ENCODE peak calls at places on chromosomes 6 and 20, in nine cellular contexts. One of them, this sample, is unnamed.
A peak's percentile ranks its signal among the peaks of the same experiment; 100 is the strongest.

GRCh38 chr6:2969549-2969948 is 1.8 kb downstream of the SERPINB6 start:
- DNase-seq in PC-3: no peak
- DNase-seq in heart right ventricle: no peak
- DNase-seq in esophagus squamous epithelium: no peak
- DNase-seq in colonic mucosa: no peak
- DNase-seq in MM.1S: no peak
- DNase-seq in tibial nerve: no peak
- DNase-seq in CD8-positive, alpha-beta T cell: no peak
- DNase-seq in foreskin fibroblast: no peak
- DNase-seq in this sample: no peak

GRCh38 chr20:53100476-53100911 is 128.3 kb downstream of the TSHZ2 start:
- DNase-seq in CD8-positive, alpha-beta T cell: no peak
- DNase-seq in MM.1S: no peak
- DNase-seq in esophagus squamous epithelium: no peak
- DNase-seq in colonic mucosa: no peak
- DNase-seq in heart right ventricle: no peak
- DNase-seq in foreskin fibroblast: no peak
- DNase-seq in PC-3: no peak
- DNase-seq in tibial nerve: peak; percentile 22
- DNase-seq in this sample: no peak

GRCh38 chr6:162251257-162251656 is 476.3 kb downstream of the PRKN start:
- DNase-seq in esophagus squamous epithelium: no peak
- DNase-seq in colonic mucosa: no peak
- DNase-seq in PC-3: no peak
- DNase-seq in foreskin fibroblast: no peak
- DNase-seq in MM.1S: no peak
- DNase-seq in heart right ventricle: no peak
- DNase-seq in tibial nerve: no peak
- DNase-seq in CD8-positive, alpha-beta T cell: no peak
- DNase-seq in this sample: no peak

GRCh38 chr20:9160760-9161159 is 91.9 kb downstream of the PLCB4 start:
- DNase-seq in PC-3: no peak
- DNase-seq in MM.1S: no peak
- DNase-seq in tibial nerve: no peak
- DNase-seq in esophagus squamous epithelium: no peak
- DNase-seq in CD8-positive, alpha-beta T cell: no peak
- DNase-seq in heart right ventricle: no peak
- DNase-seq in colonic mucosa: no peak
- DNase-seq in foreskin fibroblast: peak; percentile 30
- DNase-seq in this sample: no peak

GRCh38 chr6:155026366-155027045 is 31.4 kb downstream of the TIAM2 start:
- DNase-seq in colonic mucosa: no peak
- DNase-seq in tibial nerve: no peak
- DNase-seq in heart right ventricle: peak; percentile 16
- DNase-seq in foreskin fibroblast: peak; percentile 95
- DNase-seq in esophagus squamous epithelium: no peak
- DNase-seq in CD8-positive, alpha-beta T cell: no peak
- DNase-seq in PC-3: peak; percentile 92
- DNase-seq in MM.1S: no peak
- DNase-seq in this sample: no peak

GRCh38 chr6:132115714-132116366 is 164.7 kb upstream of the CCN2 start:
- DNase-seq in esophagus squamous epithelium: no peak
- DNase-seq in CD8-positive, alpha-beta T cell: no peak
- DNase-seq in colonic mucosa: no peak
- DNase-seq in tibial nerve: no peak
- DNase-seq in foreskin fibroblast: no peak
- DNase-seq in MM.1S: peak; percentile 25
- DNase-seq in heart right ventricle: no peak
- DNase-seq in PC-3: peak; percentile 36
- DNase-seq in this sample: no peak

GRCh38 chr6:131782764-131783163 is 25.1 kb upstream of the ENPP1 start:
- DNase-seq in colonic mucosa: peak; percentile 29
- DNase-seq in heart right ventricle: no peak
- DNase-seq in CD8-positive, alpha-beta T cell: no peak
- DNase-seq in MM.1S: peak; percentile 14
- DNase-seq in tibial nerve: no peak
- DNase-seq in esophagus squamous epithelium: no peak
- DNase-seq in PC-3: peak; percentile 31
- DNase-seq in foreskin fibroblast: no peak
- DNase-seq in this sample: no peak

GRCh38 chr20:38799248-38799647 is 6.2 kb upstream of the PPP1R16B start:
- DNase-seq in heart right ventricle: no peak
- DNase-seq in foreskin fibroblast: no peak
- DNase-seq in PC-3: no peak
- DNase-seq in tibial nerve: no peak
- DNase-seq in colonic mucosa: no peak
- DNase-seq in CD8-positive, alpha-beta T cell: no peak
- DNase-seq in MM.1S: no peak
- DNase-seq in esophagus squamous epithelium: no peak
- DNase-seq in this sample: no peak

GRCh38 chr6:2667617-2668016 is 83.1 kb downstream of the MYLK4 start:
- DNase-seq in heart right ventricle: no peak
- DNase-seq in CD8-positive, alpha-beta T cell: no peak
- DNase-seq in PC-3: no peak
- DNase-seq in colonic mucosa: no peak
- DNase-seq in MM.1S: no peak
- DNase-seq in esophagus squamous epithelium: no peak
- DNase-seq in tibial nerve: no peak
- DNase-seq in foreskin fibroblast: no peak
- DNase-seq in this sample: no peak

GRCh38 chr6:90080876-90081464 is 186.7 kb downstream of the GJA10 start:
- DNase-seq in CD8-positive, alpha-beta T cell: peak; percentile 40
- DNase-seq in esophagus squamous epithelium: no peak
- DNase-seq in colonic mucosa: no peak
- DNase-seq in PC-3: no peak
- DNase-seq in foreskin fibroblast: no peak
- DNase-seq in MM.1S: no peak
- DNase-seq in heart right ventricle: no peak
- DNase-seq in tibial nerve: no peak
- DNase-seq in this sample: peak; percentile 64

GRCh38 chr6:87944541-87944954 is 103.1 kb upstream of the SPACA1 start:
- DNase-seq in MM.1S: no peak
- DNase-seq in CD8-positive, alpha-beta T cell: no peak
- DNase-seq in heart right ventricle: peak; percentile 71
- DNase-seq in foreskin fibroblast: peak; percentile 28
- DNase-seq in esophagus squamous epithelium: no peak
- DNase-seq in tibial nerve: peak; percentile 38
- DNase-seq in PC-3: peak; percentile 60
- DNase-seq in colonic mucosa: no peak
- DNase-seq in this sample: peak; percentile 39

GRCh38 chr20:38275815-38276550 is 15.4 kb upstream of the KIAA1755 start:
- DNase-seq in foreskin fibroblast: peak; percentile 78
- DNase-seq in CD8-positive, alpha-beta T cell: no peak
- DNase-seq in colonic mucosa: no peak
- DNase-seq in PC-3: peak; percentile 92
- DNase-seq in tibial nerve: no peak
- DNase-seq in heart right ventricle: no peak
- DNase-seq in esophagus squamous epithelium: no peak
- DNase-seq in MM.1S: no peak
- DNase-seq in this sample: no peak

GRCh38 chr20:44186674-44187053 is 324 bp downstream of the JPH2 start:
- DNase-seq in foreskin fibroblast: no peak
- DNase-seq in tibial nerve: no peak
- DNase-seq in PC-3: no peak
- DNase-seq in MM.1S: no peak
- DNase-seq in colonic mucosa: peak; percentile 52
- DNase-seq in heart right ventricle: no peak
- DNase-seq in CD8-positive, alpha-beta T cell: no peak
- DNase-seq in esophagus squamous epithelium: no peak
- DNase-seq in this sample: no peak

GRCh38 chr6:8240316-8240715 is 138.0 kb upstream of the EEF1E1 start:
- DNase-seq in MM.1S: no peak
- DNase-seq in esophagus squamous epithelium: no peak
- DNase-seq in CD8-positive, alpha-beta T cell: no peak
- DNase-seq in tibial nerve: no peak
- DNase-seq in colonic mucosa: no peak
- DNase-seq in heart right ventricle: no peak
- DNase-seq in PC-3: no peak
- DNase-seq in foreskin fibroblast: no peak
- DNase-seq in this sample: no peak

GRCh38 chr6:11854418-11855165 is 76.0 kb upstream of the ADTRP start:
- DNase-seq in colonic mucosa: no peak
- DNase-seq in MM.1S: no peak
- DNase-seq in foreskin fibroblast: peak; percentile 70
- DNase-seq in CD8-positive, alpha-beta T cell: no peak
- DNase-seq in PC-3: peak; percentile 66
- DNase-seq in esophagus squamous epithelium: no peak
- DNase-seq in tibial nerve: no peak
- DNase-seq in heart right ventricle: no peak
- DNase-seq in this sample: peak; percentile 69

GRCh38 chr20:61317966-61318520 is 66.0 kb downstream of the CDH4 start:
- DNase-seq in MM.1S: no peak
- DNase-seq in foreskin fibroblast: peak; percentile 17
- DNase-seq in esophagus squamous epithelium: no peak
- DNase-seq in PC-3: no peak
- DNase-seq in CD8-positive, alpha-beta T cell: no peak
- DNase-seq in tibial nerve: no peak
- DNase-seq in heart right ventricle: no peak
- DNase-seq in colonic mucosa: no peak
- DNase-seq in this sample: no peak

DNA sequence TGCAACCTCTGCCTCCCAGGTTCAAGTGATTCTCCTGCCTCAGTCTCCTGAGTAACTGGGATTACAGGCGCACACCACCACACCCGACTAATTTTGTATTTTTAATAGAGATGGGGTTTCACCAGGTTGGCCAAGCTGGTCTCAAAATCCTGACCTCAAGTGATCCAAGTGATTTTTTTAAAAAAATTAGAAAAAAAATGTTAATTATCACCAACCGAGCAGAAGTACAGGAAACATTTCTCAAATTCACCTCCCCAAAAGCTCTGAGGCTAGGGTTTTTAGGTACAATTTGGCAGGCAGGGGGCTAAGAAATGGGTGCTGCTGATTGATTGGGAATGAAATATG is 14.9 kb upstream of the SLC22A16 start:
- DNase-seq in esophagus squamous epithelium: no peak
- DNase-seq in colonic mucosa: no peak
- DNase-seq in heart right ventricle: no peak
- DNase-seq in MM.1S: no peak
- DNase-seq in tibial nerve: no peak
- DNase-seq in CD8-positive, alpha-beta T cell: no peak
- DNase-seq in PC-3: no peak
- DNase-seq in foreskin fibroblast: no peak
- DNase-seq in this sample: no peak
- H3K4me3 ChIP-seq in esophagus squamous epithelium: no peak overlapping the region
- H3K4me3 ChIP-seq in colonic mucosa: no peak overlapping the region
- H3K4me3 ChIP-seq in heart right ventricle: no peak overlapping the region
- H3K4me3 ChIP-seq in MM.1S: no peak overlapping the region
- H3K4me3 ChIP-seq in tibial nerve: no peak overlapping the region
- H3K4me3 ChIP-seq in CD8-positive, alpha-beta T cell: no peak overlapping the region
- H3K4me3 ChIP-seq in PC-3: peak overlapping the region; percentile 39
- H3K4me3 ChIP-seq in foreskin fibroblast: no peak overlapping the region
- H3K4me3 ChIP-seq in this sample: no peak overlapping the region

DNA sequence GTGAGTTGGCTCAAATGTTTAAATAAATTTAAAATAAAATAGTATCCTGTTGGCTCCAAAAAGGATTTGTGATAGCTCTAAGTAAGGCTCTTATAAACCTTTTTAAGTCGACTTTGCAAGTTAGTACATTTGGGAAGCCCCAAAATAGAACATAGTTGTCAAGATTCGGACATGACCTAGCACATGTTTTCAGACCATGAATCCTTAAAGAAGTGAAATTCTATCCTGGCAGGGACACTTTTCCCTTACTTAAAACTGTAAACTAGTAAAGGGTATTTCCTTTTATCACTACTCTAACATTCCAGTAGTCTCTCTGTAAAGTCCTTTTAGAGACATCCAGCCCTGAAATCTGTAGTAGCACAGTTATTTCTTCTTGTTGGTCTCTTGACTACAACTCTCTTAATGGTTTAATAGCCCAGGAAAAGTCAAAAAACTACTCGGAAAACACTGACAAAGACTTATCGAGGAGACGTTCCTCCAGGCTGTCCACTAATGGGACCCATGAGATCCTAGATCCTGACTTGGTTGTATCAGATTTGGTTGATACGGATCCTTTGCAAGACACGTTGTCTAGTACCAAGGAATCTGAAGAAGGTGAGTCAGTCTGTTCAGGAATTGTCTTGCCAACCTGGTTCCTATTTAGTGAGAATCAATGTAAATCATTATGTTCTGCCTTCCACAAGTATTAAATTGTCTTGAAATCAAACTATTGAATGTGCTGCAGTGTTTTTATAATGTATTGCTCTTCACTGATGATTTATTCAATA is 83.6 kb downstream of the SCAND1 start:
- DNase-seq in heart right ventricle: no peak
- DNase-seq in foreskin fibroblast: no peak
- DNase-seq in colonic mucosa: no peak
- DNase-seq in esophagus squamous epithelium: no peak
- DNase-seq in PC-3: no peak
- DNase-seq in tibial nerve: no peak
- DNase-seq in CD8-positive, alpha-beta T cell: no peak
- DNase-seq in MM.1S: no peak
- DNase-seq in this sample: no peak
- H3K4me3 ChIP-seq in heart right ventricle: no peak overlapping the region
- H3K4me3 ChIP-seq in foreskin fibroblast: no peak overlapping the region
- H3K4me3 ChIP-seq in colonic mucosa: no peak overlapping the region
- H3K4me3 ChIP-seq in esophagus squamous epithelium: no peak overlapping the region
- H3K4me3 ChIP-seq in PC-3: no peak overlapping the region
- H3K4me3 ChIP-seq in tibial nerve: no peak overlapping the region
- H3K4me3 ChIP-seq in CD8-positive, alpha-beta T cell: no peak overlapping the region
- H3K4me3 ChIP-seq in MM.1S: no peak overlapping the region
- H3K4me3 ChIP-seq in this sample: no peak overlapping the region

GRCh38 chr6:129679250-129679649 is 30.7 kb downstream of the ARHGAP18 start:
- DNase-seq in colonic mucosa: no peak
- DNase-seq in esophagus squamous epithelium: no peak
- DNase-seq in foreskin fibroblast: peak; percentile 44
- DNase-seq in PC-3: peak; percentile 3
- DNase-seq in MM.1S: no peak
- DNase-seq in CD8-positive, alpha-beta T cell: no peak
- DNase-seq in tibial nerve: no peak
- DNase-seq in heart right ventricle: no peak
- DNase-seq in this sample: no peak
- H3K4me3 ChIP-seq in colonic mucosa: no peak overlapping the region
- H3K4me3 ChIP-seq in esophagus squamous epithelium: no peak overlapping the region
- H3K4me3 ChIP-seq in foreskin fibroblast: no peak overlapping the region
- H3K4me3 ChIP-seq in PC-3: no peak overlapping the region
- H3K4me3 ChIP-seq in MM.1S: no peak overlapping the region
- H3K4me3 ChIP-seq in CD8-positive, alpha-beta T cell: no peak overlapping the region
- H3K4me3 ChIP-seq in tibial nerve: no peak overlapping the region
- H3K4me3 ChIP-seq in heart right ventricle: no peak overlapping the region
- H3K4me3 ChIP-seq in this sample: no peak overlapping the region

DNA sequence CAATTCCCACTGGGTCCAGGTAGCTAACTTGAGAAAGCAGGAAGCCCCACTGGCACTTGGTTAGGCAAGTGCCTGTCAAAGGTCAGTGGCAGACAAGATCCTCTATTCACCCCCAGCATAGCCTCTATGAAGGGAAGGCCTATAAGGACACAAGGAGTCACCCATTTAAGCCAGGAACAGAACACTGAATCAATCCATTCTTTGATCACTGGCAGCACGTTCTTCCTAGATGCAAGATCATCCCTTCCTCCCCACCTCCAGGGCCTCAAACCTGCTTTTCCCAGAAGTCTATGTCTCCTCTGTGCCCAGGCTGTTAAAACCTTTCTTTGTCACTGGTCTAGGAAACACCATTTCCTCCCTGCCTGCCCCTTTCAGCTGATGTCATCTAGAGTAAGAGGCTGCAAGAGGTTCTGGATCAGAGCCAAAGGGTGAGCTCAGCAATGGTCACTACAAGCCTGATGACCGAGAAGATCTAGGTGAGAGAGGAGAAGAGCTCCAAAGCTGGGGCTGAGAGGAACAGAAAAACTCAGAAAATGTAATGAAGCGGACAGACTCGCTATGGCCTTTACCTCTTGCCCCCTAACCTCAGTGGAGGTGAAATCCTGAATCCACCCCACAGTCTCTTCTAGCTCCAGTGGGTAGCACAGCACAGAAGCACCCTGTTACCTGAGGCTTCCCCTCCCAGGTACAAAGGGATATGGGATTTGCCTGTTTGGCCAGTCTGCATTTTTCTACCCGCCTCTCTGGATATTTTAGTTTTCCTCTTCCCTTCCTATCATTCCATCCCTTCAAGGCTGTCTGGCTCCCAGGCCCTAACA is 1.8 kb downstream of the GTPBP2 start:
- DNase-seq in MM.1S: peak; percentile 46
- DNase-seq in esophagus squamous epithelium: no peak
- DNase-seq in colonic mucosa: peak; percentile 81
- DNase-seq in heart right ventricle: no peak
- DNase-seq in CD8-positive, alpha-beta T cell: no peak
- DNase-seq in foreskin fibroblast: peak; percentile 96
- DNase-seq in PC-3: peak; percentile 97
- DNase-seq in tibial nerve: peak; percentile 85
- DNase-seq in this sample: peak; percentile 61
- H3K4me3 ChIP-seq in MM.1S: no peak overlapping the region
- H3K4me3 ChIP-seq in esophagus squamous epithelium: no peak overlapping the region
- H3K4me3 ChIP-seq in colonic mucosa: no peak overlapping the region
- H3K4me3 ChIP-seq in heart right ventricle: peak overlapping the region; percentile 96
- H3K4me3 ChIP-seq in CD8-positive, alpha-beta T cell: no peak overlapping the region
- H3K4me3 ChIP-seq in foreskin fibroblast: peak overlapping the region; percentile 69
- H3K4me3 ChIP-seq in PC-3: peak overlapping the region; percentile 46
- H3K4me3 ChIP-seq in tibial nerve: no peak overlapping the region
- H3K4me3 ChIP-seq in this sample: peak overlapping the region; percentile 91

This sample was measured in GM12865.